ENCODE peak calls at places on chromosomes 16 and 17, in eight cellular contexts. H is GM10248; C is lung; J is adrenal gland; M is suprapubic skin; X is GM23338; Z is CD8-positive, alpha-beta T cell; R is epithelial cell of proximal tubule. G is an unnamed sample.

GRCh38 chr16:79013930-79014329 is 586.6 kb downstream of the MAF start:
- DNase-seq in H (no peak), C (no peak), J (no peak), M (no peak), X (no peak), Z (no peak), R (no peak), G (no peak)

GRCh38 chr16:49937886-49938285 is 82.0 kb upstream of the ZNF423 start:
- DNase-seq in H (no peak), C (no peak), J (no peak), M (peak), X (no peak), Z (no peak), R (no peak), G (no peak)

GRCh38 chr17:41695134-41695661 is 6.5 kb downstream of the EIF1 start:
- DNase-seq in H (no peak), C (no peak), J (no peak), M (no peak), X (no peak), Z (no peak), R (no peak), G (no peak)

GRCh38 chr17:10754109-10754508 is 24.3 kb upstream of the TMEM220 start:
- DNase-seq in H (peak), C (no peak), J (peak), M (no peak), X (peak), Z (no peak), R (no peak), G (no peak)

GRCh38 chr17:27245230-27245696 is 48.7 kb upstream of the WSB1 start:
- DNase-seq in H (peak), C (peak), J (peak), M (peak), X (peak), Z (peak), R (peak), G (peak)

GRCh38 chr16:4298761-4299522 is 16.9 kb upstream of the GLIS2 start:
- DNase-seq in H (no peak), C (peak), J (peak), M (no peak), X (peak), Z (no peak), R (no peak), G (no peak)

GRCh38 chr17:82952019-82952418 is 112.2 kb upstream of the ZNF750 start:
- DNase-seq in H (no peak), C (no peak), J (no peak), M (peak), X (no peak), Z (no peak), R (no peak), G (no peak)

GRCh38 chr17:31068291-31068690 is 26.5 kb upstream of the NF1 start:
- DNase-seq in H (peak), C (no peak), J (no peak), M (no peak), X (peak), Z (peak), R (no peak), G (peak)

GRCh38 chr16:56911771-56912541 is 20.0 kb upstream of the HERPUD1 start:
- DNase-seq in H (peak), C (peak), J (peak), M (no peak), X (no peak), Z (no peak), R (no peak), G (peak)

GRCh38 chr16:80366023-80366422 is 174.8 kb upstream of the DYNLRB2 start:
- DNase-seq in H (no peak), C (no peak), J (no peak), M (no peak), X (no peak), Z (no peak), R (no peak), G (no peak)

GRCh38 chr17:72438783-72439182 is 318.0 kb downstream of the SOX9 start:
- DNase-seq in H (no peak), C (no peak), J (no peak), M (no peak), X (no peak), Z (no peak), R (no peak), G (no peak)

GRCh38 chr17:73493212-73493814 is 150.9 kb downstream of the SDK2 start:
- DNase-seq in H (no peak), C (no peak), J (no peak), M (no peak), X (peak), Z (no peak), R (no peak), G (no peak)

GRCh38 chr16:82282662-82283061 is 112.6 kb upstream of the MPHOSPH6 start:
- DNase-seq in H (no peak), C (no peak), J (no peak), M (no peak), X (no peak), Z (no peak), R (no peak), G (no peak)

GRCh38 chr16:50247123-50247905 is 19.0 kb upstream of the ADCY7 start:
- DNase-seq in H (no peak), C (no peak), J (no peak), M (no peak), X (no peak), Z (no peak), R (no peak), G (no peak)

GRCh38 chr17:27817731-27818130 is 17.4 kb upstream of the NOS2 start:
- DNase-seq in H (no peak), C (no peak), J (no peak), M (no peak), X (no peak), Z (no peak), R (no peak), G (no peak)

GRCh38 chr17:3944485-3945388 is 19.5 kb downstream of the ATP2A3 start:
- DNase-seq in H (peak), C (no peak), J (no peak), M (no peak), X (peak), Z (no peak), R (no peak), G (peak)

GRCh38 chr16:87442581-87442966 is 50.2 kb downstream of the ZCCHC14 start:
- DNase-seq in H (no peak), C (no peak), J (no peak), M (no peak), X (no peak), Z (no peak), R (no peak), G (no peak)

DNA sequence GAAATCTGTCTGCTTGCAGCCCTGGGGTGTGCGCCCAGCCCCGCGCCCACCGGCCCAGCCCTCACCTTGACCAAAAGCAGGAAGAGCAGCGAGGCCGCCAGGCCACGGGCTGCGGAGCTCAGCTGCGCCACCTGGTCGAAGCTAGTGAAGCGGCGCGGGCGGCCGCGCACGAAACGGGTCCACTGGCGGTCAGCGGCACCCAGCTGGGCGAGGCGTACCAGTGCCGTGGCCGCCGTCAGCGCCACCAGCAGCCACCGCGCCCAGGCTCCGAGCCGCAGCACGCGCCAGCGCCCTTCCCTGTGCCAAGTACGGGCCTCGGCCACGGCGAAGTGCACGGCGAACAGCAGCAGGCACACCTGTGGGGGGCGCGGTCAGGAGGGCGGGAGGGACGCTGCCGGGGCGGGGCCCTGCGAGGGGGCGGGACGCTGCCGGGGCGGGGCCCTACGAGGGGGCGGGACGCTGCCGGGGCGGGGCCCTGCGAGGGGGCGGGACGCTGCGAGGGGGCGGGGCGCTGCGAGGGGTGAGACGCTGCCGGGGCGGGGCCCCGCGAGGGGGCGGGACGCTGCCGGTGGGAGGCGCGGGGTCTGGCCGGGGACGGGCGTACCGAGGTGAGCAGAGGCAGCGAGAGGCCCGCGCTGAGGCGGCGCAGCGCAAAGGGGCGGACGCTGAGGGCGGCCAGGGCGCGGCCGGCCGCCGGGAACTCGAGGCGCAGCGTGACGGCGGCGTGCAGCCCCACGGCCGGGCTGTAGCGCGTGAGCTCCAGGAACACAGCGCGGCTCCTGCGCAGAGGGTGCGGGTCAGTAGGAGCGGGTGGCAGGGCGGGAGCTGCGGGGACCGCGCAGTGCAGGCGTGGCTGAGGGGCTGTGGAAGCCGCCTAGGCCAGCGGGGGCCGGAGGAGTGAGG is 43.3 kb downstream of the TSC2 start:
- DNase-seq in H (peak), C (peak), J (peak), M (no peak), X (peak), Z (no peak), R (no peak), G (no peak)
- TF ChIP-seq CTCF in H (no peak), C (no peak), J (peak), M (no peak), X (peak), Z (no peak), R (peak), G (no peak)

DNA sequence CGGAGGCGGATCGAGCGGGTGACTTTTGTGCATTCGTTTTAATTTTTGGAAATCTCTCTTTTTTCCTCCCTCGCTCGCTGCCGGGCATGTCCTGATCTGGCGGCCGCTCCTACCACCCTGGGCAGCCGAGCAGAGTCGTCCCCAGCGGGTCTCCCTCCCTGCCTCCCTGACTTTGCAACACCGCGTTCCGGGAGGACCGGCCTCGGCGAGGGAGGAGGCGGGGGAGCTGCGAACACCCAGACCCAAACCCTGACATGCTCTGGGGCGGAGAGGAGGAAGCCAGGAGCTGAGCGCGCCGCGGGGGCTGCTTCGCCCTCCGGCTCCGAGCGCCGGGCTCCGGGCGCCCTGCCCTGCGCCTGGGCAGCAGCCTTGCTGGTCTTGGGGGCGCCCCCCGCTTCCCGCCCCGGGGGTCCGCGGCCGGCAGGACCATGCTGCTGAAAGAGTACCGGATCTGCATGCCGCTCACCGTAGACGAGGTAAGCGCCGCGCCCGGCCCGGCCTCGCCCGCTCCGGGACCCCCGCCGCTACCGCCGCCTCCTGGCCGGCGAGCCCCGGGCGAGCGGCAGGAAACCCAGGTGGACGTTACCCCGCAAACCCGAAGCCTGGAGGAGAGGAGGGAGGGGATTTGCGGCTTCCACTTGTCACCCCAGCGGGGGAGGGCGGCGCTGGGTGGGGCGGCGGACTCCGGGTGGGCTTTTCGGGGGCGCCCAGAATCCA is 804 bp downstream of the PITPNC1 start:
- DNase-seq in H (peak), C (peak), J (peak), M (peak), X (peak), Z (peak), R (no peak), G (peak)
- TF ChIP-seq CTCF in H (peak), C (no peak), J (peak), M (no peak), X (peak), Z (no peak), R (peak), G (no peak)

DNA sequence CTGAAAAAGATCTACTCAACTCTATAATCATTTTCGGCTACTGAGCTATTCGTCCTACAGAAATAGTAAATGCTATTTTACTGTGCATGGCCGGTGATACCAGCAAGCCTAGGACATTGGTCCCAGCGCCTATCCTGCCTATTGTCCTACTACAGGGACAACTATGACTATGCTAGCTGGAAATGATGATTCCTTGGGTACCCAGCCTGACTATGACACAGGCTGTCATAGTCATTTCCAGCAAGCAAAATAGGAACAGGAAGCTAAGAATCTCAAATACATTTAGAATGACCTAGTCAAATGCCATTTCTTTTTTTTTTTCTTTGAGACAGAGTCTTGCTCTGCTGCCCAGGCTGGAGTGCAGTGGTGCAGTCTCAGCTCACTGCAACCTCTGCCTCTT is 33.7 kb upstream of the HSBP1 start:
- DNase-seq in H (no peak), C (no peak), J (no peak), M (no peak), X (no peak), Z (no peak), R (no peak), G (no peak)
- TF ChIP-seq CTCF in H (no peak), C (no peak), J (no peak), M (no peak), X (no peak), Z (no peak), R (no peak), G (no peak)

DNA sequence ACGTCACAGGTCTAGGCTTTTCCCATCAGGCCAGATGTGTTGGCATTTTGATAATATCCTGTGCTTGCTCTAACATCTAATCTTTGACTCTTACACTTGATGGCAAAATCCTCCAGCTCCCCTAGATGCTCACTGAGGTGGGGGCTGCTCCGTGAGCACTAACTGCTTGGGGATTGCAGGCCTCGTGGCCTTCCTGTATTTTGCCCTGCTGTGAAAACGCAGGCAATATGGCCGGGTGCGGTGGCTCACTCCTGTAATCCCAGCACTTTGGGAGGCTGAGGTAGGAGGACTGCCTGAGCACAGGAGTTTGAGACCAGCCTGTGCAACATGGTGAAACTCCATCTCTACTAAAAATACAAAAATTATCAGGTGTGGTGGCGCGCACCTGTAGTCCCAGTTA is 9.7 kb upstream of the MLKL start:
- DNase-seq in H (no peak), C (no peak), J (no peak), M (no peak), X (no peak), Z (no peak), R (no peak), G (no peak)
- TF ChIP-seq CTCF in H (no peak), C (no peak), J (no peak), M (no peak), X (no peak), Z (no peak), R (no peak), G (no peak)

G was measured in activated B cell treated with CpG ODN at 0.5 μM for 24 hours.